ENCODE peak calls at places on chromosome 11, in six cellular contexts. One of them, this sample, is unnamed.

GRCh38 chr11:72237112-72237931 is 6.7 kb downstream of the PHOX2A start:
- DNase-seq in SK-N-SH: peak
- DNase-seq in GM12892: no peak
- DNase-seq in K562: no peak
- DNase-seq in H1: no peak
- DNase-seq in HepG2: no peak
- DNase-seq in this sample: no peak

GRCh38 chr11:43567396-43567975 is 113.1 kb upstream of the HSD17B12 start:
- DNase-seq in K562: peak
- DNase-seq in H1: no peak
- DNase-seq in GM12892: no peak
- DNase-seq in HepG2: peak
- DNase-seq in SK-N-SH: peak
- DNase-seq in this sample: no peak

GRCh38 chr11:105046898-105047579 is 1.9 kb upstream of the CARD16 start:
- DNase-seq in GM12892: no peak
- DNase-seq in H1: no peak
- DNase-seq in K562: no peak
- DNase-seq in SK-N-SH: no peak
- DNase-seq in HepG2: peak
- DNase-seq in this sample: no peak

GRCh38 chr11:17585911-17586695 is 39.0 kb downstream of the OTOG start:
- DNase-seq in K562: no peak
- DNase-seq in GM12892: no peak
- DNase-seq in HepG2: no peak
- DNase-seq in H1: peak
- DNase-seq in SK-N-SH: no peak
- DNase-seq in this sample: no peak

GRCh38 chr11:96267001-96267489 is 76.0 kb downstream of the MAML2 start:
- DNase-seq in H1: no peak
- DNase-seq in SK-N-SH: no peak
- DNase-seq in K562: no peak
- DNase-seq in GM12892: no peak
- DNase-seq in HepG2: no peak
- DNase-seq in this sample: no peak

GRCh38 chr11:8282621-8283509 is 19.2 kb upstream of the LMO1 start:
- DNase-seq in K562: no peak
- DNase-seq in HepG2: no peak
- DNase-seq in GM12892: no peak
- DNase-seq in SK-N-SH: peak
- DNase-seq in H1: peak
- DNase-seq in this sample: no peak

GRCh38 chr11:17353228-17354021 is 1.8 kb downstream of the NCR3LG1 start:
- DNase-seq in GM12892: peak
- DNase-seq in HepG2: peak
- DNase-seq in SK-N-SH: peak
- DNase-seq in H1: peak
- DNase-seq in K562: peak
- DNase-seq in this sample: peak

GRCh38 chr11:67312187-67313021 is 9.1 kb downstream of the SSH3 start:
- DNase-seq in GM12892: no peak
- DNase-seq in H1: no peak
- DNase-seq in SK-N-SH: peak
- DNase-seq in HepG2: no peak
- DNase-seq in K562: peak
- DNase-seq in this sample: no peak

GRCh38 chr11:98365185-98365584 is 655.6 kb upstream of the CNTN5 start:
- DNase-seq in SK-N-SH: no peak
- DNase-seq in H1: no peak
- DNase-seq in GM12892: no peak
- DNase-seq in K562: no peak
- DNase-seq in HepG2: no peak
- DNase-seq in this sample: no peak

GRCh38 chr11:14578551-14578956 is 58.4 kb upstream of the PSMA1 start:
- DNase-seq in HepG2: peak
- DNase-seq in K562: peak
- DNase-seq in GM12892: no peak
- DNase-seq in H1: no peak
- DNase-seq in SK-N-SH: peak
- DNase-seq in this sample: no peak

GRCh38 chr11:45801723-45802315 is 3.1 kb upstream of the SLC35C1 start:
- DNase-seq in GM12892: no peak
- DNase-seq in HepG2: no peak
- DNase-seq in H1: peak
- DNase-seq in K562: no peak
- DNase-seq in SK-N-SH: no peak
- DNase-seq in this sample: no peak

GRCh38 chr11:45152740-45153595 is 6.5 kb downstream of the PRDM11 start:
- DNase-seq in GM12892: no peak
- DNase-seq in H1: peak
- DNase-seq in HepG2: no peak
- DNase-seq in SK-N-SH: no peak
- DNase-seq in K562: no peak
- DNase-seq in this sample: no peak

GRCh38 chr11:84958295-84958694 is 668.8 kb downstream of the DLG2 start:
- DNase-seq in GM12892: no peak
- DNase-seq in SK-N-SH: no peak
- DNase-seq in HepG2: no peak
- DNase-seq in K562: no peak
- DNase-seq in H1: no peak
- DNase-seq in this sample: no peak

GRCh38 chr11:63907063-63907462 is 9.9 kb downstream of the RCOR2 start:
- DNase-seq in H1: no peak
- DNase-seq in K562: no peak
- DNase-seq in SK-N-SH: peak
- DNase-seq in GM12892: no peak
- DNase-seq in HepG2: no peak
- DNase-seq in this sample: no peak

GRCh38 chr11:111283945-111284481 is 14.3 kb upstream of the POU2AF3 start:
- DNase-seq in K562: no peak
- DNase-seq in SK-N-SH: peak
- DNase-seq in HepG2: no peak
- DNase-seq in H1: no peak
- DNase-seq in GM12892: no peak
- DNase-seq in this sample: no peak

GRCh38 chr11:71086687-71087258 is 165.6 kb downstream of the SHANK2 start:
- DNase-seq in GM12892: no peak
- DNase-seq in SK-N-SH: peak
- DNase-seq in HepG2: peak
- DNase-seq in K562: peak
- DNase-seq in H1: peak
- DNase-seq in this sample: no peak

GRCh38 chr11:34075178-34075820 is 23.8 kb downstream of the CAPRIN1 start:
- DNase-seq in SK-N-SH: no peak
- DNase-seq in H1: no peak
- DNase-seq in GM12892: no peak
- DNase-seq in K562: no peak
- DNase-seq in HepG2: no peak
- DNase-seq in this sample: no peak

GRCh38 chr11:108122166-108122628 is 830 bp downstream of the ACAT1 start:
- DNase-seq in GM12892: no peak
- DNase-seq in SK-N-SH: peak
- DNase-seq in HepG2: no peak
- DNase-seq in H1: no peak
- DNase-seq in K562: no peak
- DNase-seq in this sample: no peak

GRCh38 chr11:114156766-114157165 is 97.3 kb downstream of the ZBTB16 start:
- DNase-seq in H1: no peak
- DNase-seq in SK-N-SH: no peak
- DNase-seq in GM12892: no peak
- DNase-seq in K562: no peak
- DNase-seq in HepG2: no peak
- DNase-seq in this sample: no peak

DNA sequence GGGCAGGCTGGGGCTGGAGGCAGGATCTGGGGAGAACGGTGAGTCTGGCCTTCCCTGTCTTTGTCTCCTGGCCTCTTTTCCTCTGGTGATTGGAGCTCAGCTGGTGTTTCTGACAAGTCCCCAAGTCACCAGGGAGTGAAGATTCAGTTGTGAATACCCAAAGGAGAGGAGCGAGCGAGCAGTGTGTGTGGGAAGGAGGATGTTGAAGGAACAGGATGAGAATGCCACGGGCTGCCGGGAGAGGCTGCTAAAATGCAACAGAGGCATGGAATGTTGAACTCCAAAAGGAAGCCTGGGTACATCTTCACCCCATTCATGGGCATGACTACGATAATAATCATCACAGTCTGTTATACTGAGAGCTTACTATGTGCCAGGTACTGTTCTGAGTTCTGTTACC is 163.3 kb downstream of the CEP164 start:
- DNase-seq in K562: no peak
- DNase-seq in H1: no peak
- DNase-seq in GM12892: no peak
- DNase-seq in HepG2: no peak
- DNase-seq in SK-N-SH: no peak
- DNase-seq in this sample: no peak
- TF ChIP-seq TAF1 in K562: no peak
- TF ChIP-seq TAF1 in H1: no peak
- TF ChIP-seq TAF1 in GM12892: no peak
- TF ChIP-seq TAF1 in HepG2: no peak
- TF ChIP-seq TAF1 in SK-N-SH: no peak
- TF ChIP-seq TAF1 in this sample: no peak

GRCh38 chr11:73972187-73972586 is 10.5 kb downstream of the UCP2 start:
- DNase-seq in SK-N-SH: no peak
- DNase-seq in HepG2: no peak
- DNase-seq in H1: no peak
- DNase-seq in K562: peak
- DNase-seq in GM12892: no peak
- DNase-seq in this sample: no peak
- TF ChIP-seq POLR2AphosphoS5 in SK-N-SH: no peak
- TF ChIP-seq POLR2AphosphoS5 in HepG2: no peak
- TF ChIP-seq POLR2AphosphoS5 in H1: no peak
- TF ChIP-seq POLR2AphosphoS5 in K562: no peak
- TF ChIP-seq POLR2AphosphoS5 in GM12892: peak
- TF ChIP-seq POLR2AphosphoS5 in this sample: no peak

GRCh38 chr11:61362542-61362875 is 335 bp downstream of the TMEM138 start:
- DNase-seq in GM12892: no peak
- DNase-seq in SK-N-SH: peak
- DNase-seq in H1: no peak
- DNase-seq in HepG2: peak
- DNase-seq in K562: peak
- DNase-seq in this sample: no peak
- TF ChIP-seq TAF1 in GM12892: no peak
- TF ChIP-seq TAF1 in SK-N-SH: no peak
- TF ChIP-seq TAF1 in H1: no peak
- TF ChIP-seq TAF1 in HepG2: no peak
- TF ChIP-seq TAF1 in K562: no peak
- TF ChIP-seq TAF1 in this sample: no peak

GRCh38 chr11:57324154-57324885 is 432 bp downstream of the TNKS1BP1 start:
- DNase-seq in HepG2: no peak
- DNase-seq in SK-N-SH: peak
- DNase-seq in K562: peak
- DNase-seq in GM12892: peak
- DNase-seq in H1: peak
- DNase-seq in this sample: peak
- TF ChIP-seq POLR2AphosphoS5 in HepG2: no peak
- TF ChIP-seq POLR2AphosphoS5 in SK-N-SH: no peak
- TF ChIP-seq POLR2AphosphoS5 in K562: no peak
- TF ChIP-seq POLR2AphosphoS5 in GM12892: no peak
- TF ChIP-seq POLR2AphosphoS5 in H1: peak
- TF ChIP-seq POLR2AphosphoS5 in this sample: no peak

DNA sequence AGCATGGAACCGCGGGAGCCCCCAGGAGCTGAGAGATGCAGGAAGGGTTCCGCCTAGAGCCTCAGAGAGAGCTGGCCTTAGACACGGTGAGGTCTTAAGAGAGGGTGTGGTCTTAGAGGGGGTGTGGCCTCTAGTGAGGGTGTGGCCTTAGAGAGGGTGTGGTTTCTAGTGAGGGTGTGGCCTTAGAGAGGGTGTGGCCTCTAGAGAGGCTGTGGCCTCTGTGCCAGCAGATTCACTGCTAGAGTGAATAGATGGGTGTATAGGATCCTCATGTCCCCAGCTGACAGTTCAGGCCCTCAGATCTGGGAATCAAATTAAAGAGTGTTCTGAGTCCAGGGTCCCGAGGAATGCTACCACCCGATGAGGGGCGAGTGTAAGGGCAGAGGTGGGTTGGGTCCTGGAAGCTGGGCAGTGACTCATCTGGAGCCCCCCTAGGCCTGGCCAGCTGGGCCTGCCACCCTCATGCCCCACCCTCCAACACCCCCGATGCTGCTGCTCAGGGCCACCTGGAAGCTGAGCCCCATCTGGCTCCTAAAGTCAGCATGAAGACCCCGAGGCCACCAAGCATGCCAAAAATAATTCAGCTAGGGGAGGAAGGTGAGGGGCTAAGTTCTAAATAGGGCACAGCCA is 49.5 kb downstream of the IGF2 start:
- DNase-seq in SK-N-SH: peak
- DNase-seq in HepG2: peak
- DNase-seq in GM12892: no peak
- DNase-seq in H1: peak
- DNase-seq in K562: peak
- DNase-seq in this sample: peak
- TF ChIP-seq TAF1 in SK-N-SH: no peak
- TF ChIP-seq TAF1 in HepG2: no peak
- TF ChIP-seq TAF1 in GM12892: no peak
- TF ChIP-seq TAF1 in H1: no peak
- TF ChIP-seq TAF1 in K562: no peak
- TF ChIP-seq TAF1 in this sample: no peak

DNA sequence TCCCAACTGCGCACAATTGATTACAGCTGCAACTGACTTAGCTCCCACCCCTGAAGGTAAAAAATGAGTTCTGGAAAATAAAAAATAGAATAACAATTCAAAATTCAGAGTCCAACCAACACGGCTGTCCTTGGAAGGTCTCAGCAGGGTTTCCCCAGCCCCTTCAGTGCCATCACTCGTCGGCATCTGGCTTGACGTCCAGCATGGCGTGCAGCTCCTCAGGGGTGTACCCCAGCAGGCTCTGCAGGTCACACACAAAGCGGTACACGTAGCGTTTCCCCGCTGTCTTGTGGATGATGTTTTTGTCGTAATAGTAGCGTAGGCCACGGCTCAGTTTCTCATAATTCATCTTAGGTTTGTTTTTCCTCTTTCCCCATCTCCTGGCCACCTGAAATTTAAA is 125.2 kb downstream of the ETS1 start:
- DNase-seq in K562: no peak
- DNase-seq in HepG2: no peak
- DNase-seq in H1: no peak
- DNase-seq in SK-N-SH: no peak
- DNase-seq in GM12892: no peak
- DNase-seq in this sample: no peak
- TF ChIP-seq POLR2AphosphoS5 in K562: no peak
- TF ChIP-seq POLR2AphosphoS5 in HepG2: no peak
- TF ChIP-seq POLR2AphosphoS5 in H1: no peak
- TF ChIP-seq POLR2AphosphoS5 in SK-N-SH: no peak
- TF ChIP-seq POLR2AphosphoS5 in GM12892: no peak
- TF ChIP-seq POLR2AphosphoS5 in this sample: no peak

DNA sequence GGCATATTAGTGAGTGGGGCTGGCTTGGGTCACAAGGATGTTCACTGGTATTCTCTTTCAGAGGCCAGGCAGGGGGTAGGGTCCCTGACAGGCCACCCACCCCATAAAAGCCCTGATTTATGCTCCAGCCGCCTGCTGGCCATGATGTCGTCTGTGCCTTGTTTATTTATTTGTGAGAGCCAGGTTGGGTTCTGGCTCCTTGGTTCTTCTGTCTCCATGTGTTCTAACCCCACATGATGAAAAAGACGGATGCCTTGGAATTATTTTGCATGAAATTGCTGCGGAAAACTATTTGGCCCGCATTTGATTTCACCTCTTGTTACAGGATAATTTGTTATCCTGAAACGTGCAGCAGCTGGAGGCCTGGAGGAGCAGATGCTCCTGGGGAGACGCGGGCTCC is 46.3 kb upstream of the WNT11 start:
- DNase-seq in K562: no peak
- DNase-seq in GM12892: no peak
- DNase-seq in HepG2: no peak
- DNase-seq in SK-N-SH: no peak
- DNase-seq in H1: no peak
- DNase-seq in this sample: no peak
- TF ChIP-seq TAF1 in K562: no peak
- TF ChIP-seq TAF1 in GM12892: no peak
- TF ChIP-seq TAF1 in HepG2: no peak
- TF ChIP-seq TAF1 in SK-N-SH: no peak
- TF ChIP-seq TAF1 in H1: no peak
- TF ChIP-seq TAF1 in this sample: no peak

This sample was measured in GM12891.